ENCODE peak calls at places on chromosome 16, in eight cellular contexts. One of them, this sample, is unnamed.

GRCh38 chr16:52068447-52069074 is 478.4 kb downstream of the TOX3 start:
- DNase-seq in left lung: no peak
- DNase-seq in foreskin fibroblast: no peak
- DNase-seq in GM12878: no peak
- DNase-seq in NCI-H1092: peak
- DNase-seq in SHP77: peak
- DNase-seq in activated T-cell treated with anti-CD3 and anti-CD28 coated beads, Interleukin-2, amount 50 U/mL, for 1 hour: no peak
- DNase-seq in CD8-positive, alpha-beta memory T cell: no peak
- DNase-seq in this sample: no peak

GRCh38 chr16:24010440-24011089 is 174.8 kb downstream of the PRKCB start:
- DNase-seq in left lung: no peak
- DNase-seq in foreskin fibroblast: peak
- DNase-seq in GM12878: peak
- DNase-seq in NCI-H1092: peak
- DNase-seq in SHP77: peak
- DNase-seq in activated T-cell treated with anti-CD3 and anti-CD28 coated beads, Interleukin-2, amount 50 U/mL, for 1 hour: peak
- DNase-seq in CD8-positive, alpha-beta memory T cell: peak
- DNase-seq in this sample: peak

GRCh38 chr16:89921131-89921698 is 1.9 kb upstream of the TUBB3 start:
- DNase-seq in left lung: peak
- DNase-seq in foreskin fibroblast: no peak
- DNase-seq in GM12878: no peak
- DNase-seq in NCI-H1092: no peak
- DNase-seq in SHP77: peak
- DNase-seq in activated T-cell treated with anti-CD3 and anti-CD28 coated beads, Interleukin-2, amount 50 U/mL, for 1 hour: no peak
- DNase-seq in CD8-positive, alpha-beta memory T cell: no peak
- DNase-seq in this sample: no peak

GRCh38 chr16:27751676-27752075 is 201.7 kb downstream of the KATNIP start:
- DNase-seq in left lung: no peak
- DNase-seq in foreskin fibroblast: no peak
- DNase-seq in GM12878: no peak
- DNase-seq in NCI-H1092: no peak
- DNase-seq in SHP77: no peak
- DNase-seq in activated T-cell treated with anti-CD3 and anti-CD28 coated beads, Interleukin-2, amount 50 U/mL, for 1 hour: no peak
- DNase-seq in CD8-positive, alpha-beta memory T cell: no peak
- DNase-seq in this sample: no peak

GRCh38 chr16:6682142-6682811 is 650.4 kb upstream of the RBFOX1 start:
- DNase-seq in left lung: no peak
- DNase-seq in foreskin fibroblast: no peak
- DNase-seq in GM12878: no peak
- DNase-seq in NCI-H1092: no peak
- DNase-seq in SHP77: peak
- DNase-seq in activated T-cell treated with anti-CD3 and anti-CD28 coated beads, Interleukin-2, amount 50 U/mL, for 1 hour: no peak
- DNase-seq in CD8-positive, alpha-beta memory T cell: no peak
- DNase-seq in this sample: no peak

GRCh38 chr16:56589141-56590039 is at the start of gene MT3:
- DNase-seq in left lung: no peak
- DNase-seq in foreskin fibroblast: peak
- DNase-seq in GM12878: no peak
- DNase-seq in NCI-H1092: peak
- DNase-seq in SHP77: no peak
- DNase-seq in activated T-cell treated with anti-CD3 and anti-CD28 coated beads, Interleukin-2, amount 50 U/mL, for 1 hour: peak
- DNase-seq in CD8-positive, alpha-beta memory T cell: no peak
- DNase-seq in this sample: no peak

GRCh38 chr16:8908779-8909468 is 26.8 kb downstream of the LITAFD start:
- DNase-seq in left lung: no peak
- DNase-seq in foreskin fibroblast: no peak
- DNase-seq in GM12878: no peak
- DNase-seq in NCI-H1092: no peak
- DNase-seq in SHP77: no peak
- DNase-seq in activated T-cell treated with anti-CD3 and anti-CD28 coated beads, Interleukin-2, amount 50 U/mL, for 1 hour: no peak
- DNase-seq in CD8-positive, alpha-beta memory T cell: no peak
- DNase-seq in this sample: no peak

GRCh38 chr16:78606572-78606971 is 507.1 kb downstream of the WWOX start:
- DNase-seq in left lung: no peak
- DNase-seq in foreskin fibroblast: no peak
- DNase-seq in GM12878: no peak
- DNase-seq in NCI-H1092: peak
- DNase-seq in SHP77: no peak
- DNase-seq in activated T-cell treated with anti-CD3 and anti-CD28 coated beads, Interleukin-2, amount 50 U/mL, for 1 hour: no peak
- DNase-seq in CD8-positive, alpha-beta memory T cell: no peak
- DNase-seq in this sample: no peak

GRCh38 chr16:73082608-73083007 is 34.7 kb upstream of the ZFHX3 start:
- DNase-seq in left lung: no peak
- DNase-seq in foreskin fibroblast: peak
- DNase-seq in GM12878: no peak
- DNase-seq in NCI-H1092: no peak
- DNase-seq in SHP77: no peak
- DNase-seq in activated T-cell treated with anti-CD3 and anti-CD28 coated beads, Interleukin-2, amount 50 U/mL, for 1 hour: no peak
- DNase-seq in CD8-positive, alpha-beta memory T cell: no peak
- DNase-seq in this sample: no peak

GRCh38 chr16:11669380-11670146 is 1.3 kb downstream of the SNN start:
- DNase-seq in left lung: peak
- DNase-seq in foreskin fibroblast: peak
- DNase-seq in GM12878: peak
- DNase-seq in NCI-H1092: no peak
- DNase-seq in SHP77: no peak
- DNase-seq in activated T-cell treated with anti-CD3 and anti-CD28 coated beads, Interleukin-2, amount 50 U/mL, for 1 hour: no peak
- DNase-seq in CD8-positive, alpha-beta memory T cell: no peak
- DNase-seq in this sample: peak

GRCh38 chr16:72221216-72221995 is 49.5 kb upstream of the PMFBP1 start:
- DNase-seq in left lung: no peak
- DNase-seq in foreskin fibroblast: peak
- DNase-seq in GM12878: no peak
- DNase-seq in NCI-H1092: no peak
- DNase-seq in SHP77: no peak
- DNase-seq in activated T-cell treated with anti-CD3 and anti-CD28 coated beads, Interleukin-2, amount 50 U/mL, for 1 hour: no peak
- DNase-seq in CD8-positive, alpha-beta memory T cell: no peak
- DNase-seq in this sample: no peak

GRCh38 chr16:17471745-17472075 is 950 bp upstream of the XYLT1 start:
- DNase-seq in left lung: no peak
- DNase-seq in foreskin fibroblast: peak
- DNase-seq in GM12878: no peak
- DNase-seq in NCI-H1092: no peak
- DNase-seq in SHP77: no peak
- DNase-seq in activated T-cell treated with anti-CD3 and anti-CD28 coated beads, Interleukin-2, amount 50 U/mL, for 1 hour: no peak
- DNase-seq in CD8-positive, alpha-beta memory T cell: no peak
- DNase-seq in this sample: no peak